ENCODE peak calls at places on chromosome 9, in four cellular contexts. C is H9, D is IMR-90, B is H1. A is an unnamed sample.

GRCh38 chr9:137878146-137878941 is 762 bp downstream of the CACNA1B start:
- DNase-seq in C (peak), D (no peak), B (peak), A (peak)

GRCh38 chr9:131275332-131276106 is 791 bp downstream of the FAM78A start:
- DNase-seq in C (peak), D (no peak), B (no peak), A (peak)

GRCh38 chr9:114271556-114272510 is 51.1 kb upstream of the ORM1 start:
- DNase-seq in C (peak), D (peak), B (peak), A (peak)

GRCh38 chr9:16138961-16139441 is 586.2 kb downstream of the CCDC171 start:
- DNase-seq in C (no peak), D (peak), B (no peak), A (no peak)

GRCh38 chr9:129509508-129509907 is 111.4 kb downstream of the C9orf50 start:
- DNase-seq in C (no peak), D (peak), B (no peak), A (no peak)

GRCh38 chr9:35658144-35658893 is at the start of gene CCDC107:
- DNase-seq in C (peak), D (peak), B (peak), A (peak)

GRCh38 chr9:91420471-91421021 is 3.1 kb downstream of the NFIL3 start:
- DNase-seq in C (no peak), D (peak), B (no peak), A (no peak)

GRCh38 chr9:3868012-3868411 is 342.2 kb upstream of the RFX3 start:
- DNase-seq in C (no peak), D (peak), B (no peak), A (no peak)

GRCh38 chr9:16445141-16445920 is 425.1 kb downstream of the BNC2 start:
- DNase-seq in C (no peak), D (peak), B (no peak), A (no peak)

GRCh38 chr9:133534346-133535284 is at the start of gene ADAMTSL2:
- DNase-seq in C (peak), D (peak), B (peak), A (peak)

GRCh38 chr9:137055385-137056364 is 1.8 kb upstream of the ENTPD2 start:
- DNase-seq in C (no peak), D (peak), B (no peak), A (no peak)

GRCh38 chr9:9142001-9142400 is 1342.4 kb upstream of the DMAC1 start:
- DNase-seq in C (peak), D (no peak), B (no peak), A (peak)

GRCh38 chr9:76638001-76638400 is 126.2 kb upstream of the PCA3 start:
- DNase-seq in C (no peak), D (no peak), B (no peak), A (no peak)

GRCh38 chr9:7656648-7657047 is 142.9 kb downstream of the DMAC1 start:
- DNase-seq in C (no peak), D (peak), B (no peak), A (no peak)

GRCh38 chr9:85056203-85056572 is 386.7 kb downstream of the NTRK2 start:
- DNase-seq in C (no peak), D (no peak), B (no peak), A (no peak)

GRCh38 chr9:97984188-97985057 is 1.3 kb downstream of the ANP32B start:
- DNase-seq in C (peak), D (peak), B (peak), A (peak)

GRCh38 chr9:77945798-77946197 is 85.8 kb downstream of the GNAQ start:
- DNase-seq in C (no peak), D (peak), B (no peak), A (no peak)

GRCh38 chr9:122201641-122202040 is 27.1 kb downstream of the LHX6 start:
- DNase-seq in C (no peak), D (peak), B (no peak), A (no peak)

GRCh38 chr9:129439242-129439641 is 181.7 kb downstream of the C9orf50 start:
- DNase-seq in C (no peak), D (no peak), B (no peak), A (no peak)

GRCh38 chr9:105842023-105842644 is 147.8 kb downstream of the TMEM38B start:
- DNase-seq in C (no peak), D (peak), B (no peak), A (peak)

GRCh38 chr9:112170235-112170634 is 4.9 kb downstream of the SUSD1 start:
- DNase-seq in C (no peak), D (no peak), B (no peak), A (peak)

GRCh38 chr9:91239367-91240111 is 122.2 kb downstream of the AUH start:
- DNase-seq in C (no peak), D (no peak), B (no peak), A (no peak)

GRCh38 chr9:129262261-129262660 is 84.2 kb upstream of the IER5L start:
- DNase-seq in C (no peak), D (no peak), B (no peak), A (peak)

GRCh38 chr9:28212979-28213378 is 639.7 kb upstream of the C9orf72 start:
- DNase-seq in C (no peak), D (peak), B (no peak), A (peak)

GRCh38 chr9:36659500-36659899 is 86.8 kb downstream of the MELK start:
- DNase-seq in C (no peak), D (no peak), B (no peak), A (no peak)

GRCh38 chr9:137487454-137488329 is 28.6 kb upstream of the NSMF start:
- DNase-seq in C (peak), D (no peak), B (no peak), A (no peak)

GRCh38 chr9:114227288-114228033 is 72.1 kb downstream of the COL27A1 start:
- DNase-seq in C (no peak), D (no peak), B (no peak), A (no peak)

GRCh38 chr9:136886610-136887597 is 588 bp downstream of the TRAF2 start:
- DNase-seq in C (no peak), D (peak), B (peak), A (peak)

GRCh38 chr9:94928271-94928670 is 201.8 kb downstream of the AOPEP start:
- DNase-seq in C (no peak), D (no peak), B (no peak), A (no peak)

GRCh38 chr9:74838351-74838750 is 49.4 kb downstream of the TRPM6 start:
- DNase-seq in C (no peak), D (no peak), B (no peak), A (peak)

GRCh38 chr9:131577005-131578000 is 32.0 kb downstream of the PRRT1B start:
- DNase-seq in C (no peak), D (no peak), B (no peak), A (no peak)

GRCh38 chr9:129097671-129098306 is 12.8 kb downstream of the CRAT start:
- DNase-seq in C (no peak), D (no peak), B (no peak), A (no peak)

GRCh38 chr9:95133351-95133724 is 184.2 kb downstream of the FANCC start:
- DNase-seq in C (no peak), D (peak), B (no peak), A (no peak)

DNA sequence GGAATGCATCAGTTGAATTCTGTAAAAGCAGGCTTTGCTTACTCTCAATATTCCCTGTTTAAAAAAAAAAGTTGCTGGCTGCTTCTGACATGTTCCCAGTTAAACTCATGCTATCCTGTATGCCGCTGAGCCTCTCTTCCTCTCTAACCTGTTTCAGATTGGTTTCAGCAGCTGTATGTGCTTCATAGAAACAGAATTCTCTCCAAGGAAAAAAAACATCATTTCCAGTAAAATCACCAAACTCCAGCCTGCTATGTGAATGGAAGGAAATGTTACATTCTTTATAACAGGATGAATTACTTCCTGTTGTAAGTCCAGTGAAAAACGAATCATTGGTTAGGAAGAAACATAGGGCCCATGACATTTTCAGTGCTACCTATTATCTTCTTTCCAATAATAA is 25.7 kb upstream of the KCNV2 start:
- DNase-seq in C (no peak), D (peak), B (no peak), A (no peak)
- H4K5ac ChIP-seq in C (no peak), D (no peak), B (no peak), A (no peak)

GRCh38 chr9:23603311-23603710 is 222.7 kb downstream of the ELAVL2 start:
- DNase-seq in C (no peak), D (no peak), B (no peak), A (no peak)

GRCh38 chr9:23596913-23597634 is 229.0 kb downstream of the ELAVL2 start:
- DNase-seq in C (no peak), D (no peak), B (no peak), A (no peak)

GRCh38 chr9:23598994-23599393 is 227.0 kb downstream of the ELAVL2 start:
- DNase-seq in C (no peak), D (no peak), B (no peak), A (no peak)
- H4K5ac ChIP-seq in C (no peak), D (no peak), B (no peak), A (no peak)

DNA sequence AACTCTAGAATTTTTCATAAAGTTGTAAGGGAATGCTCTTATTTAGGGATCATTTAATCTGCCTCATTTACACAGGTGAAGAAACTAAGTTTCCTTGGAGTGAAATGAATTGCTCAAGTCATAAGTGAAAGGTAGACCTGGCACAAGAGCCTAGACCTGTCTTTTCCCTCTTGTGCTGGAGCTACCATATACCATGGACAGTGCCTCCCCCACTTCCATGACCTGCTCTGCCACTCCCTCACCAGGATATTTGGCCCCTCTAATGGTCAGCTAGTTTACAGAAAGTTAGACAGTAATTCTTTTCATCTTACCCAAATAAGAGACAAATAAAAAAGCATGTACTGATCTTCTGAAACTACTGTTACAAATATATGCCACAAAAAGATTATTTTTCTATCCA is 105.5 kb upstream of the ACO1 start:
- DNase-seq in C (no peak), D (no peak), B (no peak), A (no peak)
- H4K5ac ChIP-seq in C (no peak), D (no peak), B (no peak), A (no peak)

DNA sequence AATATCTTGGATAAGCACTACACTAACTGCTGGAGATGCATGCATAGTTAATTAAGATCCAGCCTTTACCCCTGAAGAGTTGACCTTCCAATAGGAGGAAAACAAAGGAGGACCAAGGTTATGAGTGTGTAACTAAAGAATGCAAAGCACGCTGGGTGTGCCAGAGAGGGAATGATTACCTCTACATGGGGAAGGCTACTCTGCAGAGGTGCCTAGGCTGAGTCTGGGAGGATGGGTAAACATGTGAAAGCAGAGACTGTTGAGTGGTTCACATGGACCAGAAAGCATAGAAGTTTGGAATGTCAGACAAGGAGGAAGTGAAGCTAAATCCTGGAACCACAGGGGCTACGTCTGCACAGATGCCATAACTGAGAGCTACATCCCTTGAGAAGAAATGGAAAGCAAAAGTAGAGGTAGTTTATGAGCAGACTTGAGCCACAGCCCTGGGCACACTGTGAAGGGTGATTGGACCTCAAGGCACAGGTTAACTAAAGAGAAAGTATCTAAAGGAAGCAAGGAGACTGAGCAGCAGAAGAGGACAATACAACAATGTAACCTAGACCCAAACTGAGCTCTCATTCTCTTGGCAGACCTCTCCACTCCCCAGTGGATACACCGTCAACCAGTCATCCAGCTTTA is 176.1 kb downstream of the DENND1A start:
- DNase-seq in C (no peak), D (no peak), B (no peak), A (no peak)
- H4K5ac ChIP-seq in C (no peak), D (no peak), B (no peak), A (no peak)

GRCh38 chr9:14780251-14780650 is 57.7 kb upstream of the CER1 start:
- DNase-seq in C (no peak), D (no peak), B (no peak), A (no peak)
- H4K5ac ChIP-seq in C (no peak), D (no peak), B (no peak), A (no peak)

DNA sequence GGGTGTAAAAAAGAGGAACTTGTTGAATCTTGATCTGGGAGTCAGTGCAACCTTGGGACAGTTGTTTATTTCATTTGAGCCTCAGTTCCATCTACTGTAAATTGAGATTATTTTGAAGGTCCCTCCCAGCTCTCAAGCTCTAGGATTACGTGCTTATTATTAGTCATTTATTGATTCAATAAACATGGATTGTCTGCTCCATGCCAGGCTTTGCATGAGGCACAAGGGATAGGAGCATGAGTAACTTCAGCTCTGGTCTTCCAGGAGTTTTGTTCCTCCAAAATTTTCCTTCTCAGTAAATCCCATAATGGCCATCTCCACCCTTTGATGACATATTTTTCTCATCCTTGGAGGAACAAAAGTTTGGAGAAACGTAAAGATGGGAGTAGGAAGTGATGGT is 244.5 kb downstream of the DMRT2 start:
- DNase-seq in C (no peak), D (no peak), B (no peak), A (no peak)
- H4K5ac ChIP-seq in C (no peak), D (no peak), B (no peak), A (no peak)

GRCh38 chr9:134951461-134951860 is 33.7 kb upstream of the FCN1 start:
- DNase-seq in C (no peak), D (no peak), B (no peak), A (no peak)

GRCh38 chr9:134948149-134948548 is 30.4 kb upstream of the FCN1 start:
- DNase-seq in C (no peak), D (no peak), B (no peak), A (no peak)

GRCh38 chr9:134950404-134950760 is 32.7 kb upstream of the FCN1 start:
- DNase-seq in C (no peak), D (no peak), B (no peak), A (no peak)

GRCh38 chr9:134950811-134951210 is 33.1 kb upstream of the FCN1 start:
- DNase-seq in C (no peak), D (no peak), B (no peak), A (no peak)

GRCh38 chr9:134949681-134950403 is 32.1 kb upstream of the FCN1 start:
- DNase-seq in C (no peak), D (no peak), B (no peak), A (no peak)
- H4K5ac ChIP-seq in C (no peak), D (no peak), B (no peak), A (no peak)

A was measured in mesendoderm.